ENCODE peak calls at places on chromosomes 13 and 19, in eight cellular contexts. One of them, this sample, is unnamed.

GRCh38 chr13:44879452-44880058 is 109.7 kb downstream of the NUFIP1 start:
- DNase-seq in effector CD4-positive, alpha-beta T cell: no peak
- DNase-seq in stimulated activated CD4-positive, alpha-beta T cell treated with anti-CD3 and anti-CD28 coated beads, Interleukin-15, amount 100 ng/mL, for 24 hours: peak
- DNase-seq in GM12865: peak
- DNase-seq in BJ: no peak
- DNase-seq in activated CD4-positive, alpha-beta T cell treated with anti-CD3 and anti-CD28 coated beads for 24 hours: no peak
- DNase-seq in heart right ventricle: no peak
- DNase-seq in chondrocyte: no peak
- DNase-seq in this sample: no peak

GRCh38 chr13:91960947-91961346 is 562.5 kb downstream of the GPC5 start:
- DNase-seq in effector CD4-positive, alpha-beta T cell: no peak
- DNase-seq in stimulated activated CD4-positive, alpha-beta T cell treated with anti-CD3 and anti-CD28 coated beads, Interleukin-15, amount 100 ng/mL, for 24 hours: no peak
- DNase-seq in GM12865: no peak
- DNase-seq in BJ: no peak
- DNase-seq in activated CD4-positive, alpha-beta T cell treated with anti-CD3 and anti-CD28 coated beads for 24 hours: no peak
- DNase-seq in heart right ventricle: no peak
- DNase-seq in chondrocyte: no peak
- DNase-seq in this sample: no peak

GRCh38 chr13:31067416-31068118 is 94.1 kb downstream of the HSPH1 start:
- DNase-seq in effector CD4-positive, alpha-beta T cell: no peak
- DNase-seq in stimulated activated CD4-positive, alpha-beta T cell treated with anti-CD3 and anti-CD28 coated beads, Interleukin-15, amount 100 ng/mL, for 24 hours: no peak
- DNase-seq in GM12865: no peak
- DNase-seq in BJ: no peak
- DNase-seq in activated CD4-positive, alpha-beta T cell treated with anti-CD3 and anti-CD28 coated beads for 24 hours: no peak
- DNase-seq in heart right ventricle: no peak
- DNase-seq in chondrocyte: no peak
- DNase-seq in this sample: no peak

GRCh38 chr13:23618341-23618740 is 48.1 kb downstream of the TNFRSF19 start:
- DNase-seq in effector CD4-positive, alpha-beta T cell: no peak
- DNase-seq in stimulated activated CD4-positive, alpha-beta T cell treated with anti-CD3 and anti-CD28 coated beads, Interleukin-15, amount 100 ng/mL, for 24 hours: no peak
- DNase-seq in GM12865: no peak
- DNase-seq in BJ: peak
- DNase-seq in activated CD4-positive, alpha-beta T cell treated with anti-CD3 and anti-CD28 coated beads for 24 hours: no peak
- DNase-seq in heart right ventricle: no peak
- DNase-seq in chondrocyte: no peak
- DNase-seq in this sample: no peak

GRCh38 chr19:48958006-48958405 is 3.3 kb downstream of the BAX start:
- DNase-seq in effector CD4-positive, alpha-beta T cell: no peak
- DNase-seq in stimulated activated CD4-positive, alpha-beta T cell treated with anti-CD3 and anti-CD28 coated beads, Interleukin-15, amount 100 ng/mL, for 24 hours: no peak
- DNase-seq in GM12865: no peak
- DNase-seq in BJ: no peak
- DNase-seq in activated CD4-positive, alpha-beta T cell treated with anti-CD3 and anti-CD28 coated beads for 24 hours: no peak
- DNase-seq in heart right ventricle: no peak
- DNase-seq in chondrocyte: no peak
- DNase-seq in this sample: no peak

GRCh38 chr19:40411125-40411842 is 1.9 kb downstream of the PRX start:
- DNase-seq in effector CD4-positive, alpha-beta T cell: no peak
- DNase-seq in stimulated activated CD4-positive, alpha-beta T cell treated with anti-CD3 and anti-CD28 coated beads, Interleukin-15, amount 100 ng/mL, for 24 hours: no peak
- DNase-seq in GM12865: peak
- DNase-seq in BJ: no peak
- DNase-seq in activated CD4-positive, alpha-beta T cell treated with anti-CD3 and anti-CD28 coated beads for 24 hours: no peak
- DNase-seq in heart right ventricle: peak
- DNase-seq in chondrocyte: no peak
- DNase-seq in this sample: no peak

GRCh38 chr19:32373614-32374295 is 28.3 kb downstream of the ZNF507 start:
- DNase-seq in effector CD4-positive, alpha-beta T cell: no peak
- DNase-seq in stimulated activated CD4-positive, alpha-beta T cell treated with anti-CD3 and anti-CD28 coated beads, Interleukin-15, amount 100 ng/mL, for 24 hours: no peak
- DNase-seq in GM12865: no peak
- DNase-seq in BJ: peak
- DNase-seq in activated CD4-positive, alpha-beta T cell treated with anti-CD3 and anti-CD28 coated beads for 24 hours: no peak
- DNase-seq in heart right ventricle: no peak
- DNase-seq in chondrocyte: no peak
- DNase-seq in this sample: peak

GRCh38 chr13:50375792-50376191 is 360.5 kb downstream of the KCNRG start:
- DNase-seq in effector CD4-positive, alpha-beta T cell: no peak
- DNase-seq in stimulated activated CD4-positive, alpha-beta T cell treated with anti-CD3 and anti-CD28 coated beads, Interleukin-15, amount 100 ng/mL, for 24 hours: no peak
- DNase-seq in GM12865: no peak
- DNase-seq in BJ: no peak
- DNase-seq in activated CD4-positive, alpha-beta T cell treated with anti-CD3 and anti-CD28 coated beads for 24 hours: no peak
- DNase-seq in heart right ventricle: no peak
- DNase-seq in chondrocyte: no peak
- DNase-seq in this sample: no peak

GRCh38 chr13:32228330-32229041 is 86.7 kb downstream of the ZAR1L start:
- DNase-seq in effector CD4-positive, alpha-beta T cell: no peak
- DNase-seq in stimulated activated CD4-positive, alpha-beta T cell treated with anti-CD3 and anti-CD28 coated beads, Interleukin-15, amount 100 ng/mL, for 24 hours: peak
- DNase-seq in GM12865: no peak
- DNase-seq in BJ: no peak
- DNase-seq in activated CD4-positive, alpha-beta T cell treated with anti-CD3 and anti-CD28 coated beads for 24 hours: no peak
- DNase-seq in heart right ventricle: no peak
- DNase-seq in chondrocyte: no peak
- DNase-seq in this sample: no peak

GRCh38 chr13:74074723-74075122 is 59.5 kb downstream of the KLF12 start:
- DNase-seq in effector CD4-positive, alpha-beta T cell: no peak
- DNase-seq in stimulated activated CD4-positive, alpha-beta T cell treated with anti-CD3 and anti-CD28 coated beads, Interleukin-15, amount 100 ng/mL, for 24 hours: no peak
- DNase-seq in GM12865: no peak
- DNase-seq in BJ: no peak
- DNase-seq in activated CD4-positive, alpha-beta T cell treated with anti-CD3 and anti-CD28 coated beads for 24 hours: no peak
- DNase-seq in heart right ventricle: no peak
- DNase-seq in chondrocyte: no peak
- DNase-seq in this sample: no peak

GRCh38 chr19:5352229-5352763 is 11.7 kb upstream of the PTPRS start:
- DNase-seq in effector CD4-positive, alpha-beta T cell: no peak
- DNase-seq in stimulated activated CD4-positive, alpha-beta T cell treated with anti-CD3 and anti-CD28 coated beads, Interleukin-15, amount 100 ng/mL, for 24 hours: no peak
- DNase-seq in GM12865: no peak
- DNase-seq in BJ: no peak
- DNase-seq in activated CD4-positive, alpha-beta T cell treated with anti-CD3 and anti-CD28 coated beads for 24 hours: no peak
- DNase-seq in heart right ventricle: no peak
- DNase-seq in chondrocyte: no peak
- DNase-seq in this sample: no peak

GRCh38 chr13:84430441-84430840 is 548.2 kb upstream of the SLITRK1 start:
- DNase-seq in effector CD4-positive, alpha-beta T cell: no peak
- DNase-seq in stimulated activated CD4-positive, alpha-beta T cell treated with anti-CD3 and anti-CD28 coated beads, Interleukin-15, amount 100 ng/mL, for 24 hours: no peak
- DNase-seq in GM12865: no peak
- DNase-seq in BJ: no peak
- DNase-seq in activated CD4-positive, alpha-beta T cell treated with anti-CD3 and anti-CD28 coated beads for 24 hours: no peak
- DNase-seq in heart right ventricle: no peak
- DNase-seq in chondrocyte: no peak
- DNase-seq in this sample: no peak

GRCh38 chr19:30664358-30665058 is 292.3 kb downstream of the ZNF536 start:
- DNase-seq in effector CD4-positive, alpha-beta T cell: no peak
- DNase-seq in stimulated activated CD4-positive, alpha-beta T cell treated with anti-CD3 and anti-CD28 coated beads, Interleukin-15, amount 100 ng/mL, for 24 hours: no peak
- DNase-seq in GM12865: no peak
- DNase-seq in BJ: no peak
- DNase-seq in activated CD4-positive, alpha-beta T cell treated with anti-CD3 and anti-CD28 coated beads for 24 hours: no peak
- DNase-seq in heart right ventricle: peak
- DNase-seq in chondrocyte: no peak
- DNase-seq in this sample: no peak

GRCh38 chr19:9498183-9498902 is at the start of gene ZNF560:
- DNase-seq in effector CD4-positive, alpha-beta T cell: no peak
- DNase-seq in stimulated activated CD4-positive, alpha-beta T cell treated with anti-CD3 and anti-CD28 coated beads, Interleukin-15, amount 100 ng/mL, for 24 hours: peak
- DNase-seq in GM12865: no peak
- DNase-seq in BJ: no peak
- DNase-seq in activated CD4-positive, alpha-beta T cell treated with anti-CD3 and anti-CD28 coated beads for 24 hours: no peak
- DNase-seq in heart right ventricle: no peak
- DNase-seq in chondrocyte: no peak
- DNase-seq in this sample: no peak

GRCh38 chr13:110807546-110807945 is 94.0 kb downstream of the ING1 start:
- DNase-seq in effector CD4-positive, alpha-beta T cell: no peak
- DNase-seq in stimulated activated CD4-positive, alpha-beta T cell treated with anti-CD3 and anti-CD28 coated beads, Interleukin-15, amount 100 ng/mL, for 24 hours: no peak
- DNase-seq in GM12865: no peak
- DNase-seq in BJ: no peak
- DNase-seq in activated CD4-positive, alpha-beta T cell treated with anti-CD3 and anti-CD28 coated beads for 24 hours: no peak
- DNase-seq in heart right ventricle: no peak
- DNase-seq in chondrocyte: no peak
- DNase-seq in this sample: no peak

GRCh38 chr13:111312944-111313590 is 7.4 kb upstream of the TEX29 start:
- DNase-seq in effector CD4-positive, alpha-beta T cell: no peak
- DNase-seq in stimulated activated CD4-positive, alpha-beta T cell treated with anti-CD3 and anti-CD28 coated beads, Interleukin-15, amount 100 ng/mL, for 24 hours: no peak
- DNase-seq in GM12865: no peak
- DNase-seq in BJ: no peak
- DNase-seq in activated CD4-positive, alpha-beta T cell treated with anti-CD3 and anti-CD28 coated beads for 24 hours: no peak
- DNase-seq in heart right ventricle: no peak
- DNase-seq in chondrocyte: no peak
- DNase-seq in this sample: no peak